ENCODE peak calls at places on chromosomes 5 and 9, in eight cellular contexts. One of them, this sample, is unnamed. For H3K4me1 and H3K36me3, the result is how much of the 10 kb centered on the place peaks cover.

GRCh38 chr5:72441861-72442540 is 65.2 kb downstream of the ZNF366 start:
- DNase-seq in BE2C: no peak
- DNase-seq in transverse colon: no peak
- DNase-seq in left ventricle myocardium inferior: no peak
- DNase-seq in neural progenitor cell: no peak
- DNase-seq in body of pancreas: no peak
- DNase-seq in mesenchymal stem cell: peak
- DNase-seq in heart left ventricle: no peak
- DNase-seq in this sample: no peak

GRCh38 chr9:21817176-21817575 is 14.7 kb downstream of the MTAP start:
- DNase-seq in heart left ventricle: no peak
- DNase-seq in neural progenitor cell: no peak
- DNase-seq in transverse colon: no peak
- DNase-seq in left ventricle myocardium inferior: no peak
- DNase-seq in body of pancreas: no peak
- DNase-seq in mesenchymal stem cell: peak
- DNase-seq in BE2C: no peak
- DNase-seq in this sample: peak

GRCh38 chr9:86947146-86948081 is at the start of gene GAS1:
- DNase-seq in BE2C: peak
- DNase-seq in body of pancreas: peak
- DNase-seq in transverse colon: peak
- DNase-seq in mesenchymal stem cell: peak
- DNase-seq in heart left ventricle: peak
- DNase-seq in neural progenitor cell: peak
- DNase-seq in left ventricle myocardium inferior: peak
- DNase-seq in this sample: peak

GRCh38 chr9:4303002-4303401 is 3.1 kb upstream of the GLIS3 start:
- DNase-seq in BE2C: no peak
- DNase-seq in transverse colon: no peak
- DNase-seq in left ventricle myocardium inferior: no peak
- DNase-seq in mesenchymal stem cell: peak
- DNase-seq in neural progenitor cell: no peak
- DNase-seq in heart left ventricle: no peak
- DNase-seq in body of pancreas: no peak
- DNase-seq in this sample: no peak

GRCh38 chr9:13351768-13352386 is 72.4 kb upstream of the MPDZ start:
- DNase-seq in body of pancreas: no peak
- DNase-seq in neural progenitor cell: peak
- DNase-seq in left ventricle myocardium inferior: no peak
- DNase-seq in mesenchymal stem cell: peak
- DNase-seq in transverse colon: no peak
- DNase-seq in heart left ventricle: no peak
- DNase-seq in BE2C: peak
- DNase-seq in this sample: peak

GRCh38 chr5:36875051-36875788 is 1.3 kb upstream of the NIPBL start:
- DNase-seq in heart left ventricle: peak
- DNase-seq in neural progenitor cell: peak
- DNase-seq in transverse colon: peak
- DNase-seq in mesenchymal stem cell: peak
- DNase-seq in BE2C: peak
- DNase-seq in body of pancreas: peak
- DNase-seq in left ventricle myocardium inferior: peak
- DNase-seq in this sample: peak

GRCh38 chr9:94950733-94951590 is 224.5 kb downstream of the AOPEP start:
- DNase-seq in BE2C: no peak
- DNase-seq in transverse colon: no peak
- DNase-seq in heart left ventricle: no peak
- DNase-seq in body of pancreas: peak
- DNase-seq in mesenchymal stem cell: no peak
- DNase-seq in left ventricle myocardium inferior: no peak
- DNase-seq in neural progenitor cell: no peak
- DNase-seq in this sample: peak

GRCh38 chr5:86572825-86573224 is 44.9 kb upstream of the COX7C start:
- DNase-seq in left ventricle myocardium inferior: no peak
- DNase-seq in neural progenitor cell: no peak
- DNase-seq in mesenchymal stem cell: no peak
- DNase-seq in body of pancreas: no peak
- DNase-seq in BE2C: no peak
- DNase-seq in heart left ventricle: no peak
- DNase-seq in transverse colon: no peak
- DNase-seq in this sample: no peak

DNA sequence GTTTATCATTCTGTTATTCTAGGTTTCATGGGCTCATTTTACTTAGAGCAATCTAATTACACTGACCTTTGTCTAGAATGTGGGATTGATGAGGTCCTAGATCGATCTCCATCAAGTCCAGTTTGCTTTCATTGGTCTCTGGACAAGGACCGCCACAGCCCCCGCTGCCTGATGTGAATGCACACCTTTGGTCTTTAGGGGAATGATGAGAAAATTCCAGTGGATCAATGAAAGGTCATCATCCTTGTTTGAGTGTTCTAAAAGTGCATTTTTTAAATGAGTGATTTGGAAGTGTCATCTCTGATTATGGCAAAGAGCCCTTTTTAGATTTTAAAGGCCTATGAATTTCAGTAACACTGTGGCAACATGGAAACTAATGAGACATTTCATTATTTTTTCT is 2.2 kb upstream of the ANKH start:
- DNase-seq in body of pancreas: no peak
- DNase-seq in left ventricle myocardium inferior: no peak
- DNase-seq in heart left ventricle: no peak
- DNase-seq in neural progenitor cell: no peak
- DNase-seq in mesenchymal stem cell: no peak
- DNase-seq in BE2C: no peak
- DNase-seq in transverse colon: no peak
- DNase-seq in this sample: no peak
- H3K4me1 ChIP-seq in body of pancreas: under half
- H3K4me1 ChIP-seq in left ventricle myocardium inferior: under half
- H3K4me1 ChIP-seq in heart left ventricle: under half
- H3K4me1 ChIP-seq in neural progenitor cell: under half
- H3K4me1 ChIP-seq in mesenchymal stem cell: under half
- H3K4me1 ChIP-seq in BE2C: under half
- H3K4me1 ChIP-seq in transverse colon: under half
- H3K4me1 ChIP-seq in this sample: under half

GRCh38 chr5:55925181-55925580 is 69.6 kb downstream of the IL6ST start:
- DNase-seq in transverse colon: no peak
- DNase-seq in body of pancreas: no peak
- DNase-seq in BE2C: no peak
- DNase-seq in heart left ventricle: no peak
- DNase-seq in neural progenitor cell: no peak
- DNase-seq in mesenchymal stem cell: no peak
- DNase-seq in left ventricle myocardium inferior: no peak
- DNase-seq in this sample: no peak

GRCh38 chr5:55924744-55925143 is 70.0 kb downstream of the IL6ST start:
- DNase-seq in neural progenitor cell: no peak
- DNase-seq in mesenchymal stem cell: no peak
- DNase-seq in left ventricle myocardium inferior: no peak
- DNase-seq in transverse colon: no peak
- DNase-seq in BE2C: no peak
- DNase-seq in body of pancreas: no peak
- DNase-seq in heart left ventricle: no peak
- DNase-seq in this sample: no peak

GRCh38 chr5:55921617-55922016 is 70.5 kb downstream of the IL31RA start:
- DNase-seq in transverse colon: no peak
- DNase-seq in mesenchymal stem cell: no peak
- DNase-seq in neural progenitor cell: no peak
- DNase-seq in BE2C: no peak
- DNase-seq in left ventricle myocardium inferior: no peak
- DNase-seq in heart left ventricle: no peak
- DNase-seq in body of pancreas: no peak
- DNase-seq in this sample: no peak

GRCh38 chr5:55923873-55924500 is 70.8 kb downstream of the IL6ST start:
- DNase-seq in left ventricle myocardium inferior: no peak
- DNase-seq in transverse colon: no peak
- DNase-seq in heart left ventricle: no peak
- DNase-seq in neural progenitor cell: no peak
- DNase-seq in mesenchymal stem cell: no peak
- DNase-seq in body of pancreas: no peak
- DNase-seq in BE2C: no peak
- DNase-seq in this sample: no peak

DNA sequence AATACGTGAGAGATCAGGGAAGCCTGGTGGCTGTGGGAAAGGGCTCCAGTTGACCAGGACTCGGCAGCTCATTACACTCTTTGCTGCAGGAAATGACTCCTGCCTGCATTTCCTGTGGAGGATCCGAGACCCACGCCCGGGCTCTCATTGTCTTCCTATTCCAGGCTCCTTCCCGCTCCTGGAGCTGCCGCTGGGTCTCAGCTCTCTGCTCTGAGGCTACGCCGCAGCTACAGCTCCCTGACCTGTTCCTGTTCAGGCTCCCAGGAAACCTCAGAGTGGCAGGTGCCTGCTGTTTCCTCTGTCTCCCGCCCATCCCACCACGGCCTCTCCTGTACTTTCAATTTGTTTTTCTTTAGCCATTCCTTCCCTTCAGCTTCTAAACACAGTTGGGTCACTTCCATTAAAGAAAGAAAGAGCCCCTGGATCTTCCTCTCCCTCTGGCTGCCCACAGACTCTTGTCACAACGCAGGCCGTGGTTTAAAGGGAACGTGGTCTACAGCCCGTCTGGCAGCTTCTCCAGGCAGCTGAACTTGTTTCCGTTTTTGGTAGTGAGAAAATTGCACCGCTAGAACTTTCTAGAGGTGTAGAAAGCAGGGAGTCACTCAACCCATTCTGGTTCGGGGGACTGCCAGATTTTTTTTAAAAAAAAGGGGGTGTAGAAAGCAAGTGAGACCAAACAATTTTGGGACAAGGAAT is 71.4 kb downstream of the IL6ST start:
- DNase-seq in left ventricle myocardium inferior: peak
- DNase-seq in body of pancreas: no peak
- DNase-seq in transverse colon: no peak
- DNase-seq in neural progenitor cell: peak
- DNase-seq in heart left ventricle: no peak
- DNase-seq in BE2C: no peak
- DNase-seq in mesenchymal stem cell: no peak
- DNase-seq in this sample: no peak
- H3K4me3 ChIP-seq in left ventricle myocardium inferior: peak
- H3K4me3 ChIP-seq in body of pancreas: no peak
- H3K4me3 ChIP-seq in transverse colon: peak
- H3K4me3 ChIP-seq in neural progenitor cell: no peak
- H3K4me3 ChIP-seq in heart left ventricle: peak
- H3K4me3 ChIP-seq in BE2C: no peak
- H3K4me3 ChIP-seq in mesenchymal stem cell: no peak
- H3K4me3 ChIP-seq in this sample: no peak

GRCh38 chr5:1264211-1264610 is 30.7 kb downstream of the TERT start:
- DNase-seq in left ventricle myocardium inferior: no peak
- DNase-seq in mesenchymal stem cell: no peak
- DNase-seq in transverse colon: no peak
- DNase-seq in body of pancreas: no peak
- DNase-seq in neural progenitor cell: no peak
- DNase-seq in heart left ventricle: no peak
- DNase-seq in BE2C: no peak
- DNase-seq in this sample: no peak

GRCh38 chr5:1266791-1267190 is 28.1 kb downstream of the TERT start:
- DNase-seq in heart left ventricle: no peak
- DNase-seq in mesenchymal stem cell: no peak
- DNase-seq in body of pancreas: no peak
- DNase-seq in BE2C: no peak
- DNase-seq in neural progenitor cell: no peak
- DNase-seq in transverse colon: no peak
- DNase-seq in left ventricle myocardium inferior: no peak
- DNase-seq in this sample: no peak

GRCh38 chr5:1265026-1265425 is 29.8 kb downstream of the TERT start:
- DNase-seq in neural progenitor cell: no peak
- DNase-seq in mesenchymal stem cell: no peak
- DNase-seq in BE2C: no peak
- DNase-seq in heart left ventricle: no peak
- DNase-seq in transverse colon: no peak
- DNase-seq in left ventricle myocardium inferior: no peak
- DNase-seq in body of pancreas: no peak
- DNase-seq in this sample: no peak

GRCh38 chr5:1268056-1268455 is 26.8 kb downstream of the TERT start:
- DNase-seq in left ventricle myocardium inferior: no peak
- DNase-seq in BE2C: no peak
- DNase-seq in neural progenitor cell: no peak
- DNase-seq in body of pancreas: no peak
- DNase-seq in transverse colon: no peak
- DNase-seq in mesenchymal stem cell: no peak
- DNase-seq in heart left ventricle: no peak
- DNase-seq in this sample: no peak

DNA sequence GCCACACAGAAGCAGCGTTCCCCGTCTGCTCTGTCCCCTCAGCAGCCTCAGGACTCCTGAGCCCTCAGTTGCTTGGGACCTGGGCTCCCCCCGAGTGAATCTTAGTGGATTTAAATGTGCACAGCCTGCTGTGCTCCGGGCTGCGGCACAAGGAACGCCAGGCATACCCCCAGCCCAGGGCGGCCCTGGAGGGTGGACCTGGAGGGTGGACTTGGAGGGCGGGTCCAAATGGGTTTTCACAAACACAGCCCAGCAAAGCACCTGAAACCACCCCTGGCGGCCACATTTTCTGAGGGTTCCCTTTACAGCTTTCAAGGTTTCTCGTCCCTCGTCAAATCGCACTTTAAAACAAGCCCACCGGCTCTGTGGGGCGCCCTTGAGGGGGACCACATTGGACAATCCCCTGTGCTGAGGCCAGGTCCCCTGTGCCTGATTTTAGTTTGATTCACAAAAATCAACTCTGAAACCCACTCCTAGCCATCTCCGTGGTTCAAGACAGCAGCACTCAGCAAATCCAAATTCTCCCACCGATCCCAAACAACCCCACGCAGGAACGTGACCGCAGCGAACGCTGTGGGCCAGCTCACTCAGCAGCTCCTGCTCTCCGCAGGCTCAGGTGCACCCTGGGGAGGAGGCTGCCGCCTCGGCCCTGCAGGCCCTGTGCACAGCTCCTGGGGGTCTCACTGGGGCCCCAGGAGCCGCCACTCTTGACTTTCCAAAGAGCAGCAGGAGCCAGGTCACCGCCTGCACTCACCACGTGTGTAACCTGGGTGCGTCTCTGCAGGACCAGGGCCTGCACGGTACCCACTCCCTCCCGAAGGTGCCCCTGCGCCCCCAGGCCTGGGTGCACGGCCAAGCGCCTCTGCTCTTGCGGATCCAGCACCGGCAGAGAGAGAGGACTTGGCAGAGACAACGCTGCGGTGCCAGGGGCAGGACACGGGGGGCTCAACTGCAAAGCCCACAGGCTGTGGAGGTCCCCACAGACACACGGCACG is 29.1 kb downstream of the TERT start:
- DNase-seq in left ventricle myocardium inferior: no peak
- DNase-seq in transverse colon: no peak
- DNase-seq in neural progenitor cell: no peak
- DNase-seq in BE2C: no peak
- DNase-seq in body of pancreas: no peak
- DNase-seq in mesenchymal stem cell: no peak
- DNase-seq in heart left ventricle: no peak
- DNase-seq in this sample: no peak
- H3K36me3 ChIP-seq in left ventricle myocardium inferior: under half
- H3K36me3 ChIP-seq in transverse colon: under half
- H3K36me3 ChIP-seq in neural progenitor cell: under half
- H3K36me3 ChIP-seq in BE2C: under half
- H3K36me3 ChIP-seq in body of pancreas: under half
- H3K36me3 ChIP-seq in mesenchymal stem cell: under half
- H3K36me3 ChIP-seq in heart left ventricle: under half
- H3K36me3 ChIP-seq in this sample: under half

GRCh38 chr5:142661957-142662356 is 23.9 kb downstream of the FGF1 start:
- DNase-seq in transverse colon: no peak
- DNase-seq in body of pancreas: no peak
- DNase-seq in BE2C: no peak
- DNase-seq in neural progenitor cell: no peak
- DNase-seq in left ventricle myocardium inferior: no peak
- DNase-seq in mesenchymal stem cell: no peak
- DNase-seq in heart left ventricle: no peak
- DNase-seq in this sample: no peak

GRCh38 chr5:142667808-142668207 is 18.1 kb downstream of the FGF1 start:
- DNase-seq in heart left ventricle: no peak
- DNase-seq in neural progenitor cell: no peak
- DNase-seq in mesenchymal stem cell: no peak
- DNase-seq in transverse colon: no peak
- DNase-seq in body of pancreas: no peak
- DNase-seq in left ventricle myocardium inferior: no peak
- DNase-seq in BE2C: no peak
- DNase-seq in this sample: no peak

GRCh38 chr5:142664067-142664466 is 21.8 kb downstream of the FGF1 start:
- DNase-seq in BE2C: no peak
- DNase-seq in transverse colon: no peak
- DNase-seq in mesenchymal stem cell: no peak
- DNase-seq in left ventricle myocardium inferior: no peak
- DNase-seq in neural progenitor cell: no peak
- DNase-seq in heart left ventricle: no peak
- DNase-seq in body of pancreas: no peak
- DNase-seq in this sample: no peak

GRCh38 chr5:142661143-142661542 is 24.7 kb downstream of the FGF1 start:
- DNase-seq in neural progenitor cell: no peak
- DNase-seq in transverse colon: no peak
- DNase-seq in mesenchymal stem cell: no peak
- DNase-seq in heart left ventricle: no peak
- DNase-seq in BE2C: no peak
- DNase-seq in left ventricle myocardium inferior: no peak
- DNase-seq in body of pancreas: no peak
- DNase-seq in this sample: no peak

GRCh38 chr5:142664634-142665033 is 21.3 kb downstream of the FGF1 start:
- DNase-seq in neural progenitor cell: no peak
- DNase-seq in left ventricle myocardium inferior: no peak
- DNase-seq in body of pancreas: no peak
- DNase-seq in BE2C: no peak
- DNase-seq in heart left ventricle: no peak
- DNase-seq in transverse colon: no peak
- DNase-seq in mesenchymal stem cell: no peak
- DNase-seq in this sample: no peak
- H3K4me1 ChIP-seq in neural progenitor cell: under half
- H3K4me1 ChIP-seq in left ventricle myocardium inferior: under half
- H3K4me1 ChIP-seq in body of pancreas: under half
- H3K4me1 ChIP-seq in BE2C: under half
- H3K4me1 ChIP-seq in heart left ventricle: under half
- H3K4me1 ChIP-seq in transverse colon: under half
- H3K4me1 ChIP-seq in mesenchymal stem cell: under half
- H3K4me1 ChIP-seq in this sample: under half